ENCODE peak calls at places on chromosomes 13 and 19, in five cellular contexts. K is heart left ventricle; W is astrocyte; X is naive thymus-derived CD4-positive, alpha-beta T cell; F is cardiac muscle cell. E is an unnamed sample.

GRCh38 chr19:16398530-16399241 is 73.1 kb downstream of the EPS15L1 start:
- DNase-seq in F (no peak), W (no peak), X (no peak), K (no peak), E (no peak)

GRCh38 chr13:48564046-48564445 is 31.2 kb upstream of the RCBTB2 start:
- DNase-seq in X (no peak), K (no peak), W (no peak), F (no peak), E (no peak)

GRCh38 chr19:5947435-5947834 is 30.5 kb downstream of the RANBP3 start:
- DNase-seq in F (no peak), X (no peak), W (peak; percentile 27), K (peak; percentile 67), E (no peak)

GRCh38 chr19:39941615-39942507 is 7.4 kb upstream of the FCGBP start:
- DNase-seq in X (peak; percentile 33), F (no peak), K (no peak), W (peak; percentile 27), E (peak; percentile 32)

GRCh38 chr19:4061683-4062575 is 4.8 kb downstream of the ZBTB7A start:
- DNase-seq in W (no peak), X (no peak), F (no peak), K (peak; percentile 36), E (no peak)

GRCh38 chr19:13935765-13936486 is 2.3 kb downstream of the PODNL1 start:
- DNase-seq in X (no peak), K (no peak), W (no peak), F (peak; percentile 50), E (no peak)

GRCh38 chr13:29887030-29887557 is 36.7 kb upstream of the UBL3 start:
- DNase-seq in X (no peak), K (no peak), W (no peak), F (no peak), E (no peak)

GRCh38 chr13:59734393-59734792 is 429.3 kb downstream of the DIAPH3 start:
- DNase-seq in K (no peak), X (no peak), W (no peak), F (no peak), E (no peak)

GRCh38 chr19:49712397-49712859 is 21.5 kb downstream of the CPT1C start:
- DNase-seq in X (no peak), F (no peak), K (peak; percentile 74), W (peak; percentile 14), E (no peak)

GRCh38 chr19:13260883-13261653 is 110.9 kb downstream of the IER2 start:
- DNase-seq in K (no peak), W (peak; percentile 84), F (no peak), X (peak; percentile 34), E (no peak)

GRCh38 chr19:49889687-49890348 is 6.9 kb downstream of the IL4I1 start:
- DNase-seq in K (peak; percentile 81), W (peak; percentile 44), F (peak; percentile 77), X (peak; percentile 75), E (peak; percentile 62)

GRCh38 chr19:48487944-48488343 is 18.8 kb downstream of the CYTH2 start:
- DNase-seq in F (no peak), X (no peak), W (peak; percentile 72), K (peak; percentile 87), E (no peak)

GRCh38 chr13:95604534-95604915 is 40.0 kb downstream of the DZIP1 start:
- DNase-seq in K (no peak), F (no peak), W (peak; percentile 45), X (no peak), E (no peak)

GRCh38 chr13:29429496-29429895 is 166.0 kb downstream of the SLC7A1 start:
- DNase-seq in F (no peak), K (no peak), W (no peak), X (no peak), E (no peak)

GRCh38 chr13:67278230-67278629 is 48.1 kb upstream of the PCDH9 start:
- DNase-seq in X (no peak), F (no peak), W (peak; percentile 98), K (no peak), E (no peak)

GRCh38 chr19:46944918-46945628 is 74.6 kb upstream of the NPAS1 start:
- DNase-seq in K (peak; percentile 80), W (peak; percentile 53), X (no peak), F (peak; percentile 87), E (no peak)

GRCh38 chr19:17240855-17241399 is 4.8 kb downstream of the NR2F6 start:
- DNase-seq in W (no peak), K (no peak), X (no peak), F (no peak), E (no peak)

GRCh38 chr13:53064721-53065120 is 36.1 kb downstream of the OLFM4 start:
- DNase-seq in K (no peak), X (no peak), W (no peak), F (no peak), E (no peak)

GRCh38 chr19:20640023-20640422 is 21.3 kb downstream of the ZNF626 start:
- DNase-seq in X (no peak), W (no peak), F (no peak), K (no peak), E (no peak)

DNA sequence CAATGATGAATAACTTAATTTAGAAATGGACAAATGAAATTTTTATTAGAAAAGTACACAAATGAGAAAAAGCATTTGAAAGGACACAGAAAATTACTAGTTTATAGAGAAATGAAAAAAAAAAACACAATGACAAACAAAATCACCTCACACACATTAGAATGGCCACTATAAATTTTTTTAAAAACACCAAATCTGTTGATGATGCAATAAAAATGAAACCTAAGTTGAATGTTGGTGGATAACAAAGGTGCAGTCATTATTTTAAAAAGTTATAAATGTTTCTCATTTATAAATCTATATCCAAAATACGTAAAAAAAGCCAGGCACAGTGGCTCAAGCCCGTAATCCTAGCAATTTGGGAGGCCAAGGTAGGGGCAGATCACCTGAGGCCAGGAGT is 20.8 kb downstream of the ZNF626 start:
- DNase-seq in F (no peak), X (no peak), W (no peak), K (no peak), E (no peak)
- H3K9me3 ChIP-seq in F (peaks cover 2% of the 10 kb centered on the region), X (peaks cover 47% of the 10 kb centered on the region), W (peaks cover 24% of the 10 kb centered on the region), K (peaks cover 68% of the 10 kb centered on the region), E (peaks cover 18% of the 10 kb centered on the region)

GRCh38 chr19:44190020-44190419 is 22.3 kb upstream of the ZNF227 start:
- DNase-seq in F (no peak), W (no peak), X (no peak), K (no peak), E (no peak)
- H3K9me3 ChIP-seq in F (no peaks in the 10 kb centered on the region), W (no peaks in the 10 kb centered on the region), X (peaks cover 16% of the 10 kb centered on the region), K (peaks cover 19% of the 10 kb centered on the region), E (peaks cover 7% of the 10 kb centered on the region)

GRCh38 chr19:57063070-57063469 is 56.7 kb upstream of the USP29 start:
- DNase-seq in X (no peak), F (no peak), W (no peak), K (no peak), E (no peak)

GRCh38 chr19:57068326-57068725 is 51.5 kb upstream of the USP29 start:
- DNase-seq in F (no peak), K (no peak), X (no peak), W (no peak), E (no peak)

GRCh38 chr19:57068921-57069697 is 50.7 kb upstream of the USP29 start:
- DNase-seq in X (no peak), K (no peak), W (no peak), F (no peak), E (no peak)

GRCh38 chr19:57071414-57071813 is 48.4 kb upstream of the USP29 start:
- DNase-seq in X (no peak), W (no peak), F (no peak), K (no peak), E (no peak)

GRCh38 chr19:57067440-57067839 is 52.3 kb upstream of the USP29 start:
- DNase-seq in X (no peak), F (no peak), W (no peak), K (no peak), E (no peak)
- H3K9me3 ChIP-seq in X (peaks cover 40% of the 10 kb centered on the region), F (no peaks in the 10 kb centered on the region), W (peaks cover 11% of the 10 kb centered on the region), K (no peaks in the 10 kb centered on the region), E (peaks cover 2% of the 10 kb centered on the region)

GRCh38 chr19:23377276-23377675 is 18.0 kb downstream of the ZNF91 start:
- DNase-seq in W (no peak), X (no peak), F (no peak), K (no peak), E (no peak)
- H3K9me3 ChIP-seq in W (peaks cover 24% of the 10 kb centered on the region), X (peaks cover 71% of the 10 kb centered on the region), F (peaks cover 2% of the 10 kb centered on the region), K (peaks cover under 1% of the 10 kb centered on the region), E (peaks cover 20% of the 10 kb centered on the region)

GRCh38 chr13:62142048-62142447 is 726.4 kb upstream of the PCDH20 start:
- DNase-seq in W (no peak), F (no peak), K (no peak), X (no peak), E (no peak)
- H3K9me3 ChIP-seq in W (peaks cover 13% of the 10 kb centered on the region), F (no peaks in the 10 kb centered on the region), K (peaks cover 10% of the 10 kb centered on the region), X (peaks cover 7% of the 10 kb centered on the region), E (no peaks in the 10 kb centered on the region)

GRCh38 chr13:113605866-113606438 is 21.4 kb downstream of the TFDP1 start:
- DNase-seq in W (no peak), F (no peak), X (no peak), K (no peak), E (no peak)

GRCh38 chr13:113605461-113605860 is 20.9 kb downstream of the TFDP1 start:
- DNase-seq in K (no peak), W (no peak), X (no peak), F (no peak), E (no peak)

GRCh38 chr13:113602291-113602970 is 17.9 kb downstream of the TFDP1 start:
- DNase-seq in W (no peak), X (no peak), F (no peak), K (no peak), E (no peak)

GRCh38 chr13:113603116-113603710 is 18.7 kb downstream of the TFDP1 start:
- DNase-seq in X (no peak), W (no peak), F (no peak), K (no peak), E (no peak)

DNA sequence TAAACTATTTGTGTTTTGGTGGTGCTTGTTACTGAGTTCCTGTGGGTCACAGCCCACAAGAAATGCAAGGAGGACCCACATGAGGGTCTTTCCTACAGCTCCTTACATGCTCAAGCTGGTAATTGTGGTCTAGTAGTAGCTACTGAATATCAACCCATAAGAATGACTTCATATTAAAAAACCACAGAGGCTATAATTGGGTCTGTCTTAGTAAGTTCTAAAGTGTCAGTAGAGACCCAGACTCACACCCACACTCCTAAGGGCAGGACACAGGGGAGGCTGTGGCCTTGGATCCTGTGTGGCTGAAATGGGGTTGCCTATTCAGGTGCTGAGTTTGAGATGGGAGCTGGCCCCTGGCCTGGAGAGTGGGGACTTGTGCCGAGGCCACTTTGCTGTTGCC is 19.6 kb downstream of the TFDP1 start:
- DNase-seq in W (no peak), K (no peak), X (no peak), F (no peak), E (no peak)
- H3K9me3 ChIP-seq in W (no peaks in the 10 kb centered on the region), K (no peaks in the 10 kb centered on the region), X (peaks cover 10% of the 10 kb centered on the region), F (no peaks in the 10 kb centered on the region), E (no peaks in the 10 kb centered on the region)

DNA sequence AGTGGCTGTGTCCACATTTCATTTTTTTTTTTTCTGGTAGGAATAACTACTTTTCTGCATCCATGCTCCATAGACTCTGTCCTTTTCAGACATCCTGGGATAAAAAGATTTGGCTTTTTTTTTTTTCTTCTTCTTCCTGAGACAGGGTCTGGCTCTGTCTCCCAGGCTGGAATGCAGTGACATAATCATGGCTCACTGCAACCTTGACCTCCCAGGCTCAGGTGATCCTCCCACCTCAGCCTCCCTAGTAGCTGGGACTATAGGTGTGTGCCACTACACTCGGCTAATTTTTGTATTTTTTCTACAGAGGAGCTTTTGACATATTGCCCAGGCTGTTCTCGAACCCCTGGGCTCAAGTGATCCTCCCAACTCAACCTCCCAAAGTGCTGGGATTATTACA is 4.1 kb upstream of the ICAM3 start:
- DNase-seq in K (no peak), W (no peak), F (no peak), X (no peak), E (no peak)
- H3K9me3 ChIP-seq in K (no peaks in the 10 kb centered on the region), W (no peaks in the 10 kb centered on the region), F (no peaks in the 10 kb centered on the region), X (no peaks in the 10 kb centered on the region), E (no peaks in the 10 kb centered on the region)